ENCODE peak calls at places on chromosomes 13 and 19, in seven cellular contexts. E is breast epithelium, F is OCI-LY7, I is GM06990, X is adrenal gland, Q is left ventricle myocardium inferior, Z is cardiac muscle cell. P is an unnamed sample.

GRCh38 chr19:1213391-1214286 is 8.1 kb downstream of the STK11 start:
- DNase-seq in E (no peak), F (no peak), X (peak), Q (peak), Z (peak), I (peak), P (peak)

GRCh38 chr13:64075543-64076271 is 2660.1 kb upstream of the PCDH20 start:
- DNase-seq in Q (no peak), Z (no peak), F (no peak), E (no peak), X (no peak), I (no peak), P (peak)

GRCh38 chr13:30983431-30983830 is 51.0 kb downstream of the TEX26 start:
- DNase-seq in X (no peak), E (no peak), F (no peak), Q (no peak), I (no peak), Z (no peak), P (no peak)

GRCh38 chr19:56393119-56394012 is at the start of gene ZNF582:
- DNase-seq in I (peak), Z (peak), E (peak), Q (peak), X (peak), F (no peak), P (peak)

GRCh38 chr13:79668353-79668752 is 187.4 kb downstream of the NDFIP2 start:
- DNase-seq in F (no peak), X (no peak), E (no peak), I (no peak), Z (no peak), Q (no peak), P (no peak)

GRCh38 chr19:33047422-33047821 is 17.3 kb downstream of the RHPN2 start:
- DNase-seq in X (no peak), F (no peak), Q (no peak), Z (peak), I (no peak), E (no peak), P (no peak)

GRCh38 chr13:40665754-40666057 is 735 bp downstream of the FOXO1 start:
- DNase-seq in I (peak), X (no peak), E (no peak), F (peak), Q (peak), Z (no peak), P (no peak)

GRCh38 chr13:80048802-80049201 is 292.1 kb downstream of the SPRY2 start:
- DNase-seq in I (peak), E (no peak), F (peak), Z (peak), X (peak), Q (peak), P (peak)

GRCh38 chr13:105918842-105919741 is 616.4 kb downstream of the EFNB2 start:
- DNase-seq in F (no peak), E (no peak), X (peak), Z (peak), Q (no peak), I (no peak), P (no peak)

GRCh38 chr19:34325961-34326360 is 39.0 kb upstream of the GPI start:
- DNase-seq in Z (no peak), F (no peak), X (no peak), I (no peak), Q (no peak), E (no peak), P (no peak)

GRCh38 chr13:63345835-63346234 is 1930.2 kb upstream of the PCDH20 start:
- DNase-seq in Z (no peak), I (no peak), F (no peak), X (no peak), Q (no peak), E (no peak), P (no peak)

GRCh38 chr19:42455621-42456081 is 12.9 kb upstream of the CXCL17 start:
- DNase-seq in X (no peak), E (no peak), I (no peak), F (no peak), Z (no peak), Q (no peak), P (no peak)

GRCh38 chr13:106132216-106132615 is 403.2 kb downstream of the EFNB2 start:
- DNase-seq in I (no peak), Q (no peak), Z (no peak), X (no peak), F (no peak), E (no peak), P (no peak)

GRCh38 chr13:99050983-99051488 is 73.2 kb upstream of the DOCK9 start:
- DNase-seq in I (no peak), F (peak), Q (no peak), Z (no peak), E (no peak), X (no peak), P (no peak)

GRCh38 chr19:7391218-7391670 is 42.5 kb downstream of the ARHGEF18 start:
- DNase-seq in X (no peak), Z (peak), Q (no peak), F (no peak), E (no peak), I (no peak), P (no peak)

GRCh38 chr19:39276740-39277139 is 8.5 kb downstream of the IFNL2 start:
- DNase-seq in F (no peak), X (no peak), E (no peak), Q (no peak), Z (no peak), I (no peak), P (no peak)

GRCh38 chr19:47350599-47350998 is 1.5 kb downstream of the DHX34 start:
- DNase-seq in X (no peak), E (no peak), I (no peak), Z (no peak), Q (no peak), F (no peak), P (no peak)

GRCh38 chr13:113935523-113935922 is 38.4 kb downstream of the C13orf46 start:
- DNase-seq in Z (no peak), F (no peak), X (no peak), E (no peak), Q (no peak), I (no peak), P (no peak)

GRCh38 chr13:27219611-27220010 is 31.7 kb upstream of the RPL21 start:
- DNase-seq in Q (no peak), X (no peak), I (no peak), F (no peak), Z (no peak), E (no peak), P (no peak)

GRCh38 chr13:41854758-41855157 is 106.2 kb downstream of the VWA8 start:
- DNase-seq in I (no peak), Z (peak), Q (no peak), X (no peak), F (no peak), E (no peak), P (no peak)

GRCh38 chr13:48595330-48596127 is 58.2 kb upstream of the CYSLTR2 start:
- DNase-seq in F (peak), I (no peak), Q (peak), X (peak), Z (peak), E (no peak), P (peak)

GRCh38 chr13:72726721-72727416 is 560 bp downstream of the MZT1 start:
- DNase-seq in E (no peak), X (peak), Z (peak), F (peak), I (no peak), Q (peak), P (peak)

GRCh38 chr19:10654610-10655456 is 687 bp downstream of the ILF3 start:
- DNase-seq in Z (peak), F (peak), I (peak), E (no peak), Q (peak), X (peak), P (peak)

GRCh38 chr13:111916201-111916600 is 150.7 kb upstream of the SOX1 start:
- DNase-seq in Q (no peak), X (no peak), E (no peak), F (no peak), Z (no peak), I (no peak), P (no peak)

GRCh38 chr13:110484290-110485048 is 77.1 kb downstream of the RAB20 start:
- DNase-seq in F (no peak), Z (no peak), I (no peak), E (no peak), Q (no peak), X (no peak), P (no peak)

GRCh38 chr19:35975608-35976214 is 19.3 kb upstream of the SDHAF1 start:
- DNase-seq in Z (peak), Q (no peak), I (no peak), E (no peak), X (no peak), F (no peak), P (no peak)

GRCh38 chr13:75195479-75196111 is 286.4 kb downstream of the TBC1D4 start:
- DNase-seq in Q (no peak), I (no peak), E (no peak), X (no peak), Z (peak), F (no peak), P (no peak)

GRCh38 chr19:47582320-47582909 is 9.5 kb upstream of the ZNF541 start:
- DNase-seq in Q (no peak), X (no peak), F (no peak), I (no peak), Z (peak), E (no peak), P (no peak)

GRCh38 chr13:51000576-51001260 is 91.1 kb downstream of the RNASEH2B start:
- DNase-seq in E (no peak), I (no peak), X (peak), F (no peak), Z (peak), Q (peak), P (no peak)

GRCh38 chr19:679418-680286 is 3.5 kb downstream of the FSTL3 start:
- DNase-seq in Q (peak), I (no peak), Z (peak), F (peak), X (peak), E (peak), P (peak)

GRCh38 chr13:100388923-100389322 is 199.7 kb downstream of the GGACT start:
- DNase-seq in E (no peak), Z (no peak), F (no peak), I (no peak), X (no peak), Q (no peak), P (no peak)

GRCh38 chr19:12873891-12874745 is 7.1 kb downstream of the DNASE2 start:
- DNase-seq in E (no peak), Q (no peak), I (no peak), Z (no peak), X (no peak), F (no peak), P (no peak)
- H3K4me3 ChIP-seq in E (peak), Q (peak), I (no peak), Z (no peak), X (no peak), F (no peak), P (no peak)

GRCh38 chr13:28318418-28318995 is 176.4 kb downstream of the FLT1 start:
- DNase-seq in F (peak), X (no peak), Q (no peak), Z (no peak), E (no peak), I (no peak), P (no peak)

GRCh38 chr13:28316129-28316528 is 177.8 kb downstream of the PAN3 start:
- DNase-seq in E (no peak), Z (no peak), I (no peak), X (peak), Q (no peak), F (no peak), P (no peak)

GRCh38 chr13:28316841-28317240 is 178.1 kb downstream of the FLT1 start:
- DNase-seq in Q (no peak), I (no peak), F (no peak), E (no peak), X (no peak), Z (no peak), P (no peak)

GRCh38 chr13:28314879-28315278 is 176.5 kb downstream of the PAN3 start:
- DNase-seq in I (no peak), X (no peak), E (no peak), Q (no peak), Z (no peak), F (no peak), P (no peak)

GRCh38 chr13:28313579-28313978 is 175.2 kb downstream of the PAN3 start:
- DNase-seq in X (no peak), F (peak), Z (peak), Q (no peak), E (no peak), I (no peak), P (peak)
- TF ChIP-seq CTCF in X (no peak), F (peak), Z (peak), Q (peak), E (no peak), I (peak), P (no peak)

GRCh38 chr13:53343345-53343744 is 314.7 kb downstream of the OLFM4 start:
- DNase-seq in X (no peak), Q (no peak), Z (no peak), E (no peak), I (no peak), F (no peak), P (no peak)
- H3K4me3 ChIP-seq in X (no peak), Q (no peak), Z (no peak), E (no peak), I (no peak), F (no peak), P (no peak)

DNA sequence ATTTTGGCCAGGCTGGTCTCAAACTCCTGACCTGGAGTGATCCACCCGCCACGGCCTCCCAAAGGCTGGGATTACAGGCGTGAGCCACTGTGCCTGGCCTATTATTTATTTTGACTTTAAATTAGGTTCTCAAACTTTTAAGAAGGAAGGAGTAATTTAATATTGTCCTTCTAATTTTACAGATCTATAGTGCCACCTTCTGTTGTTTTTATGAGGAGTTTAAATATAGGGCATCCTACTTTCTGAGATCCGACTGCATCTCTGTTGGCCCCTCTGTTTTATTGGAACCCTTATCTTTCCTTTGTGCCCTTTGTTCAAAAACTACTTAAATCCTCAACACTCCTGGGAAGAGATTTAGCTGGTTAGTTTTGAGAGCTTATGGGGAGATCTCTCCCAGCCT is 25.4 kb upstream of the ZMYM5 start:
- DNase-seq in X (no peak), I (no peak), E (no peak), Z (peak), Q (no peak), F (no peak), P (no peak)
- TF ChIP-seq CTCF in X (no peak), I (no peak), E (no peak), Z (peak), Q (peak), F (peak), P (peak)

GRCh38 chr19:3036119-3036794 is 7.2 kb upstream of the TLE2 start:
- DNase-seq in Z (peak), F (peak), Q (peak), X (peak), I (peak), E (peak), P (peak)
- H3K4me3 ChIP-seq in Z (peak), F (peak), Q (peak), X (no peak), I (peak), E (peak), P (peak)

DNA sequence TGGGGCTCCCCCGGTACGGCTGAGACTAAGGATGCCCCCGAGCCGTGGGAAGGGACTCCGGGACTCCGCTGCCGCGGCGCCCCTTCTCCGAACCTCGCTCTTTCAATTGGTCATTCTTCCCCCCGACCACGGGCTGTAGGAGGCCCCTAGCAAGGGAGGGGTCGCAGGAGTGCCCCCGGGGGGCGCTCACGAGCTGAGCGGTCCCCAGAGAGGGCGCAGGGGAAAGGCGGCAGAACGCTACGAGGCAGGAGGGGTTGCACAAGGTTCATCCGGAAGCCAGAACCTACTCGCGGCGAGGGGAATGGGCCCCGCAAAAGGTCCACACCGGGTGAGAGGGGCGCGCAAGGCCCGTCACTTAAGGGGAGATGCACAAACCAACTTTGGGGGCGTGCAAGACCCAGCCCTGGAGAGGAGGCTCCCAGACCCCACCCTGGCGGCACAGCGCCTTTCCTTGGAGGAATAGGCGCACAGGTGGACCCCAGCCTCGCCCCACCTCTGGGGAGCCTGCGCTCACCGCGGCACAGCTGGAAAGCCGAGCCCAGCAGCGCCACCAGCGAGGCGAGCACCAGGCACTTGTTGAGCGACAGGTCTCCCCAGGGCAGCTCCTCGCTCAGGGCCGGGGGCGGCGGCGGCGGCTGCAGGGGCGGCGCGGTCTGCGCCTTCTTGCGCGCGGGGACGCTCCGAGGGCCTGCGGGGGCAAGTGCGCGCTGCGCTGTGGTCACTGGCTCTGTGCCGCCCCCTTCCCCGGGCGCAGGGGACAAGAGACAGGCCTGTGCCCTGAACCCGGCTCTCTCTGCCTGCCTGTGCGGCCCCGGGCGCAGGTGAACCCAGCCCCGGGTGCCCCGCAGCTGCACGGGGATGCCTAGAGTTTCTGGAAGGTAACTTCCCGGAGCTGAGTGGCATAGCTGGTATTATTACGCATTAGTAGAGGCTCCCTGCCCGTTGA is 2.8 kb downstream of the JSRP1 start:
- DNase-seq in Q (no peak), E (no peak), X (no peak), I (no peak), F (peak), Z (no peak), P (peak)
- TF ChIP-seq CTCF in Q (no peak), E (no peak), X (no peak), I (peak), F (peak), Z (peak), P (peak)

GRCh38 chr19:5292843-5293606 is 47.6 kb downstream of the PTPRS start:
- DNase-seq in E (peak), F (peak), Q (peak), I (peak), Z (peak), X (peak), P (peak)

GRCh38 chr19:5290336-5291262 is 50.0 kb downstream of the PTPRS start:
- DNase-seq in I (no peak), X (no peak), F (no peak), E (no peak), Z (no peak), Q (no peak), P (no peak)

GRCh38 chr19:5292453-5292842 is 48.2 kb downstream of the PTPRS start:
- DNase-seq in Z (no peak), F (peak), X (peak), I (peak), Q (no peak), E (no peak), P (no peak)

GRCh38 chr19:5293607-5294089 is 47.0 kb downstream of the PTPRS start:
- DNase-seq in Z (peak), I (no peak), Q (no peak), E (no peak), F (no peak), X (peak), P (no peak)

DNA sequence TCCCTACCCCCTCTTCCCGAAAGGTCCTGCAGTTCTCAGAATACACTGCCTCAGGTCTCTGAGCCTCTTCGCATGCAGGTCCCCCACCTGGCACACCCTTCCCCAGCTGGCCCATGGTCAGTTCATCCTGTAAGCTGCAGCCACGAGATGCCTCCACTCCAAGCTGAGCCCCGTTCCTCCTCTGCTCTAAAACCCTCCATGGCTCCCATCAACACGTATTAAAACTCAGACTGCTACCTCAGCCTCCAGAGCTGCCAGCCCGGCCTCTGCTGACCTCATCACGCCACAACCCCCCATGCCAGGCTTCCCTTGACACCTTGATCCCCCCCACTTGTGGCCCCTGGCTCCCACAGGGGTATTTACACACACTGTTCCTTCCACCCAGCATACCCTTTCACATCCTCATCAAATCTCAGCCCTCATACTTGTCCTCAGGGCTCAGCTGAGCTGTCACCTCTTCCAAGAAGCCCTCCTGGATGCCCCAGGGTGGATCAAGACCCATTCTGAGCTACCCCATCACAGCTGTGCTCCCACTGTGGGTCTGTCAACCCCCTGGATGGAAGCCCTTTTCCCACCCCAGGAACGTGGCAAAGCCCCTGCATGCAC is 48.9 kb downstream of the PTPRS start:
- DNase-seq in E (no peak), X (no peak), Q (no peak), F (no peak), Z (no peak), I (no peak), P (no peak)
- H3K4me3 ChIP-seq in E (peak), X (no peak), Q (peak), F (peak), Z (peak), I (no peak), P (no peak)